ENCODE peak calls at places on chromosome 13, in four cellular contexts. One of them, this sample, is unnamed.

GRCh38 chr13:45055902-45056648 is 64.2 kb upstream of the GTF2F2 start:
- DNase-seq in K562: peak; percentile 18
- DNase-seq in HepG2: no peak
- DNase-seq in GM12878: no peak
- DNase-seq in this sample: no peak

GRCh38 chr13:60158321-60158801 is 5.4 kb downstream of the DIAPH3 start:
- DNase-seq in K562: no peak
- DNase-seq in GM12878: no peak
- DNase-seq in HepG2: no peak
- DNase-seq in this sample: peak; percentile 37

GRCh38 chr13:46716821-46717220 is 80.1 kb downstream of the ESD start:
- DNase-seq in HepG2: no peak
- DNase-seq in K562: no peak
- DNase-seq in GM12878: no peak
- DNase-seq in this sample: no peak

GRCh38 chr13:74889321-74889720 is 592.6 kb downstream of the TBC1D4 start:
- DNase-seq in K562: no peak
- DNase-seq in GM12878: no peak
- DNase-seq in HepG2: no peak
- DNase-seq in this sample: no peak

GRCh38 chr13:106570354-106570822 is 2.5 kb upstream of the ARGLU1 start:
- DNase-seq in HepG2: no peak
- DNase-seq in GM12878: no peak
- DNase-seq in K562: peak; percentile 59
- DNase-seq in this sample: peak; percentile 95

GRCh38 chr13:112174476-112175110 is 107.6 kb downstream of the SOX1 start:
- DNase-seq in HepG2: no peak
- DNase-seq in GM12878: no peak
- DNase-seq in K562: no peak
- DNase-seq in this sample: no peak

GRCh38 chr13:52835071-52835793 is 13.2 kb downstream of the PCDH8 start:
- DNase-seq in K562: no peak
- DNase-seq in HepG2: no peak
- DNase-seq in GM12878: no peak
- DNase-seq in this sample: no peak

GRCh38 chr13:80082396-80083096 is 258.4 kb downstream of the SPRY2 start:
- DNase-seq in GM12878: no peak
- DNase-seq in K562: no peak
- DNase-seq in HepG2: no peak
- DNase-seq in this sample: no peak

DNA sequence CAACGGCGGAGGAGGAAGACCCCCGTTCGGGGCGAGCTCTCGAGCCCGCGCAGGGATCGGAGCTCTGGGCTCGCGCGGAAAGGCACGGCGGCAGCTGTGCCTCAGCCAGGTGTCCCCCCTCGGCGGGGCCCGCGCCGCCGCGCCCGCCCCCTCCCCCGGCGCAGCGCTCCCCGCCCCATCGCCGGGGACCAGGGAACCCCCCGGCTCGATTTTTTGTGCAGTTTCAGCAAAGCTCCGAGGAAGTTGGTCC is 110.0 kb downstream of the KCNRG start:
- DNase-seq in HepG2: no peak
- DNase-seq in K562: no peak
- DNase-seq in GM12878: no peak
- DNase-seq in this sample: no peak
- H4K20me1 ChIP-seq in HepG2: no peaks in the 10 kb centered on the region
- H4K20me1 ChIP-seq in K562: no peaks in the 10 kb centered on the region
- H4K20me1 ChIP-seq in GM12878: no peaks in the 10 kb centered on the region
- H4K20me1 ChIP-seq in this sample: peaks cover 29% of the 10 kb centered on the region

DNA sequence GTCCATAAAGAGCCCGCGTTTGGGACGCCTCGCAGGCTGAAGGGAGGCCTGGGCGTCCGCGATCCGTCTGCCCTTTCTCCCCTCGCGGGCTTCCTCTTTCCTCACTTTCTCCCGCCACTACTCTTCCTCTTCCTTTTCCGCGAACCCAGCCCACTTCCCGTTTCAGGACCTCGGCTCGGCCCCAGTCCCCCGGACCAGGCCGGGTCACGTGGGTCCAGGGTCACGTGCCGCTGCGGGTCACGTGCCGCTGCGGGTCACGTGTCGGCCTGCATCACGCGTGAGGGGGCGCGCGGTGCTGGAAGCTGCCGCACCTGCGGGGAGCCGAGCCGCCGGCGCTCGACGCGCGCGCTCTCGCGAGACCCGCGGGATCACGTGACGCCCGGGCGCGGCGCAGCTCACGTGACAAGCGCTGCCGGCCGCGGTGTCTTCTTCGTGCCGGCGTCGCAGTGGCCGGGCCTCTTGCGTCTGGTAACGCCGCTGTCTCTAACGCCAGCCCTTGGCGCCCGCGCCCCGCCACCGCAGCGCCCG is at the start of gene LAMP1:
- DNase-seq in GM12878: peak; percentile 87
- DNase-seq in HepG2: peak; percentile 89
- DNase-seq in K562: peak; percentile 93
- DNase-seq in this sample: peak; percentile 97
- H3K4me2 ChIP-seq in GM12878: peak within 1 kb of the TSS; percentile 80
- H3K4me2 ChIP-seq in HepG2: peak within 1 kb of the TSS; percentile 88
- H3K4me2 ChIP-seq in K562: peak within 1 kb of the TSS; percentile 88
- H3K4me2 ChIP-seq in this sample: peak within 1 kb of the TSS; percentile 99

DNA sequence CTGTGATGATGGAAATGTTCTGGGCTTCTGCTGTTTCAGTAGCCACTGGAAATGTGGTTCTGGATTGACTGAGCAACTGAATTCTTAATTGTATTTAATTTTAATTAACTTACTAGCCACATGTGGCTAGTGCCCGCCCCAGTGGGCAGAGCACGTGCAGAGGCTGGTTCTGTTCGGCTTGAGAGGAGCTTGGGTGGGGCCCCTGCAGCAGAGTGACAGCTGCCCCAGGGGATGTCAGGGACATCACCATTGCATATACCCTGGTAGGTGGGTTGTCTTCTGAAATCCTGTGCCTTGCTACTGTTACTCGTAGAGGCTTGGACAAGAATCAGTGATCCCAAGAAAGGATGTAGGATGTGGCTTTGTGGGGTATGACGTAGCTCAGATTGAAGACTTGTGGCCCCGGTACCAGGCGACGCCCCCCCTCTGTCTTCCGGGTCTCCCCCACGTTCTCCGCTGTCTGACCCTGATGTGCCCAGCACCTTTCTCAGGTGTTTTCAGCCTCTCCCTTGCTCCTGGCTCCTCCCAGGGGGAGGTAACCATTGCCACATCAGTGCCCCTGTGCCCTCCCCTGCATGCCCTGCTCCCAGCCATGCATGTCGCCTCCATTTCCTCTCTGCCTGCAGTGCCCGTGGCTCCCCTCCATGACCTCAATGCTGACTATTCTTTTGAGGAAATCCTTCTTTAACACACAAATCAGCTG is 102.6 kb upstream of the RNF113B start:
- DNase-seq in GM12878: peak; percentile 41
- DNase-seq in K562: no peak
- DNase-seq in HepG2: no peak
- DNase-seq in this sample: no peak
- TF ChIP-seq JUNB in GM12878: no peak
- TF ChIP-seq JUNB in K562: no peak
- TF ChIP-seq JUNB in HepG2: no peak
- TF ChIP-seq JUNB in this sample: no peak

GRCh38 chr13:110306340-110306959 is 507 bp downstream of the COL4A1 start:
- DNase-seq in HepG2: no peak
- DNase-seq in K562: no peak
- DNase-seq in GM12878: no peak
- DNase-seq in this sample: peak; percentile 64

GRCh38 chr13:110307697-110308376 is 753 bp downstream of the COL4A2 start:
- DNase-seq in K562: no peak
- DNase-seq in GM12878: no peak
- DNase-seq in HepG2: no peak
- DNase-seq in this sample: peak; percentile 43

GRCh38 chr13:110308377-110309158 is 1.5 kb downstream of the COL4A2 start:
- DNase-seq in K562: no peak
- DNase-seq in HepG2: no peak
- DNase-seq in GM12878: no peak
- DNase-seq in this sample: peak; percentile 85

GRCh38 chr13:110305949-110306339 is 1.0 kb downstream of the COL4A1 start:
- DNase-seq in K562: no peak
- DNase-seq in GM12878: no peak
- DNase-seq in HepG2: no peak
- DNase-seq in this sample: no peak

DNA sequence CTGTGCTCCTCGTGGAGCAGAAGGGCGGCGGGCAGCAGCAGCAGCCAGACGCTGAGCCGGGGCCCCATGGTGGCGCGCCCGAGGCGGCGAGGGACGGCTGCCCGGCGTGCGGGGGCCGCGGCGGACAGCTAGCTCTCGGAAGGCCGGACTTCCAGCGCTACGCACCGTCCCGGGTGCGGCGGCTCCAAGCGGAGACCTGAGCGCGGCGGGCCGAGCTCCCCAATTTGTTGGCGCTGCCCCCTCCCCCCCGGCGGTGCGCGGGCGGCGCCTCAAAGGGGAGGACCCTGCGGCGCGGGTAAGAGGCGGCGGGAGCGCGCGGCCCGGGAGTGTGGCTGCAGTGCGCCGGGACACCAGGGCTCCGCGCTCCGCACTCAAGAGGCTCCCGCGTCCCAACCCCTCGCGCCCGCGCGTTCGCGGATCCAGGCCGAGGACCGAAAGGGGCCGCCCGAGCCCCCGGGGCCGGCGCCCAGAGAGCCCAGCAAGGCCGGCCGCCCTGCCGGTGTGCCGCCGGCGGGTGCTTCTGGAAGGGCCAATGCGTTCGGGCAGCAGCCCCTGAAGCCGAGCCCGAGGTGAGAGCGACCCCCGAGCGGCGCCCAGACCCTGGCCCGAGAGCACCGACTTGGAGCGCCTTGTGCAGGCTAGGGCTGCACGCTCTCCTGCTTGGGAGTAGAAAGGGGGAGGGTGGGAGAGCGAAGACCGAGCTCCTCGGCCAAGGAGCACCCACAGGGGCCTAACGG is at the start of the genes COL4A1 and COL4A2:
- DNase-seq in K562: no peak
- DNase-seq in GM12878: no peak
- DNase-seq in HepG2: no peak
- DNase-seq in this sample: peak; percentile 87
- H4K20me1 ChIP-seq in K562: no peaks in the 10 kb centered on the region
- H4K20me1 ChIP-seq in GM12878: no peaks in the 10 kb centered on the region
- H4K20me1 ChIP-seq in HepG2: no peaks in the 10 kb centered on the region
- H4K20me1 ChIP-seq in this sample: peaks cover 3% of the 10 kb centered on the region

GRCh38 chr13:37488682-37489081 is 109.9 kb downstream of the POSTN start:
- DNase-seq in K562: no peak
- DNase-seq in GM12878: no peak
- DNase-seq in HepG2: no peak
- DNase-seq in this sample: no peak
- H3K4me2 ChIP-seq in K562: no peak overlapping the region
- H3K4me2 ChIP-seq in GM12878: no peak overlapping the region
- H3K4me2 ChIP-seq in HepG2: no peak overlapping the region
- H3K4me2 ChIP-seq in this sample: no peak overlapping the region

GRCh38 chr13:50377726-50378270 is 362.6 kb downstream of the KCNRG start:
- DNase-seq in HepG2: no peak
- DNase-seq in GM12878: no peak
- DNase-seq in K562: no peak
- DNase-seq in this sample: peak; percentile 46

GRCh38 chr13:50378513-50378970 is 363.3 kb downstream of the KCNRG start:
- DNase-seq in K562: no peak
- DNase-seq in HepG2: no peak
- DNase-seq in GM12878: no peak
- DNase-seq in this sample: no peak

GRCh38 chr13:50375792-50376191 is 360.5 kb downstream of the KCNRG start:
- DNase-seq in K562: no peak
- DNase-seq in GM12878: no peak
- DNase-seq in HepG2: no peak
- DNase-seq in this sample: no peak

GRCh38 chr13:50374517-50374916 is 359.3 kb downstream of the KCNRG start:
- DNase-seq in K562: no peak
- DNase-seq in GM12878: no peak
- DNase-seq in HepG2: no peak
- DNase-seq in this sample: no peak

GRCh38 chr13:50376895-50377575 is 361.8 kb downstream of the KCNRG start:
- DNase-seq in K562: no peak
- DNase-seq in GM12878: no peak
- DNase-seq in HepG2: peak; percentile 15
- DNase-seq in this sample: peak; percentile 70
- TF ChIP-seq JUNB in K562: no peak
- TF ChIP-seq JUNB in GM12878: no peak
- TF ChIP-seq JUNB in HepG2: no peak
- TF ChIP-seq JUNB in this sample: no peak

DNA sequence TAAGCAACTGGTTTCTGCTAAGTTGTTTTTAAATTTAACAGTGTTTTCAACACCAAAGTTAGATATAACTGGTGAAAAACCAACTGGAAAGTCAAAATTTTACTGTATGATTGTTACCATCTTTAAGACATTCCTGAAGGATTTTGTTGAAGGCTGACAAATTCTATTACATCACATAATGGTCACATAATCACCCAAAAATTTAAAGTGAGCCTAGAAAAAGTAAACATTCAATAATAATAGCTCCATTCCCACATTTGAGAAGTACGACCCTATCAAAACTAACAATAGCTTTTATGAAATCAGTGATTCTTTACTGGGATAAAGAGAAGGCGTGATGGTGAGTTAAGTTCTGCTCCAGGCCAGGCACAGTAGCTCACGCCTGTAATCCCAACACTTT is 51.6 kb downstream of the USP12 start:
- DNase-seq in K562: no peak
- DNase-seq in GM12878: no peak
- DNase-seq in HepG2: no peak
- DNase-seq in this sample: no peak
- H4K20me1 ChIP-seq in K562: no peaks in the 10 kb centered on the region
- H4K20me1 ChIP-seq in GM12878: no peaks in the 10 kb centered on the region
- H4K20me1 ChIP-seq in HepG2: no peaks in the 10 kb centered on the region
- H4K20me1 ChIP-seq in this sample: peaks cover 14% of the 10 kb centered on the region

GRCh38 chr13:25806304-25806974 is 245.4 kb downstream of the SHISA2 start:
- DNase-seq in K562: no peak
- DNase-seq in HepG2: no peak
- DNase-seq in GM12878: peak; percentile 25
- DNase-seq in this sample: no peak

GRCh38 chr13:25798998-25799397 is 252.8 kb downstream of the SHISA2 start:
- DNase-seq in GM12878: no peak
- DNase-seq in K562: no peak
- DNase-seq in HepG2: no peak
- DNase-seq in this sample: no peak

GRCh38 chr13:25802579-25802978 is 249.2 kb downstream of the SHISA2 start:
- DNase-seq in HepG2: no peak
- DNase-seq in GM12878: no peak
- DNase-seq in K562: no peak
- DNase-seq in this sample: no peak

GRCh38 chr13:25807562-25807961 is 244.3 kb downstream of the SHISA2 start:
- DNase-seq in K562: no peak
- DNase-seq in HepG2: no peak
- DNase-seq in GM12878: no peak
- DNase-seq in this sample: no peak

GRCh38 chr13:25803626-25804025 is 248.2 kb downstream of the SHISA2 start:
- DNase-seq in GM12878: no peak
- DNase-seq in HepG2: no peak
- DNase-seq in K562: no peak
- DNase-seq in this sample: no peak
- H3K4me2 ChIP-seq in GM12878: no peak overlapping the region
- H3K4me2 ChIP-seq in HepG2: no peak overlapping the region
- H3K4me2 ChIP-seq in K562: no peak overlapping the region
- H3K4me2 ChIP-seq in this sample: no peak overlapping the region

This sample was measured in GM23338.